ENCODE peak calls at places on chromosomes 13 and 19, in five cellular contexts. One of them, this sample, is unnamed.

GRCh38 chr13:113855931-113856715 is 7.8 kb downstream of the GAS6 start:
- DNase-seq in fibroblast of lung: no peak
- DNase-seq in GM23338: no peak
- DNase-seq in hepatocyte: no peak
- DNase-seq in neural progenitor cell: no peak
- DNase-seq in this sample: no peak

GRCh38 chr19:15161028-15161984 is 39.5 kb downstream of the NOTCH3 start:
- DNase-seq in fibroblast of lung: peak; percentile 9
- DNase-seq in GM23338: peak; percentile 38
- DNase-seq in hepatocyte: no peak
- DNase-seq in neural progenitor cell: no peak
- DNase-seq in this sample: no peak

GRCh38 chr13:95087746-95088305 is 213.4 kb downstream of the ABCC4 start:
- DNase-seq in fibroblast of lung: peak; percentile 81
- DNase-seq in GM23338: no peak
- DNase-seq in hepatocyte: peak; percentile 8
- DNase-seq in neural progenitor cell: no peak
- DNase-seq in this sample: peak; percentile 34

GRCh38 chr13:46173656-46174055 is 8.3 kb downstream of the LCP1 start:
- DNase-seq in fibroblast of lung: no peak
- DNase-seq in GM23338: no peak
- DNase-seq in hepatocyte: no peak
- DNase-seq in neural progenitor cell: no peak
- DNase-seq in this sample: no peak

GRCh38 chr19:5997371-5997770 is 19.4 kb upstream of the RANBP3 start:
- DNase-seq in fibroblast of lung: no peak
- DNase-seq in GM23338: peak; percentile 68
- DNase-seq in hepatocyte: no peak
- DNase-seq in neural progenitor cell: peak; percentile 53
- DNase-seq in this sample: no peak

GRCh38 chr19:927044-927706 is 1.3 kb downstream of the ARID3A start:
- DNase-seq in fibroblast of lung: no peak
- DNase-seq in GM23338: peak; percentile 73
- DNase-seq in hepatocyte: peak; percentile 85
- DNase-seq in neural progenitor cell: peak; percentile 78
- DNase-seq in this sample: no peak

GRCh38 chr19:56663931-56664500 is 7.5 kb downstream of the ZNF835 start:
- DNase-seq in fibroblast of lung: no peak
- DNase-seq in GM23338: no peak
- DNase-seq in hepatocyte: no peak
- DNase-seq in neural progenitor cell: no peak
- DNase-seq in this sample: no peak

GRCh38 chr13:33722216-33722900 is 95.6 kb upstream of the RFC3 start:
- DNase-seq in fibroblast of lung: no peak
- DNase-seq in GM23338: no peak
- DNase-seq in hepatocyte: no peak
- DNase-seq in neural progenitor cell: no peak
- DNase-seq in this sample: no peak

GRCh38 chr13:43405457-43405856 is 381.3 kb downstream of the ENOX1 start:
- DNase-seq in fibroblast of lung: peak; percentile 76
- DNase-seq in GM23338: no peak
- DNase-seq in hepatocyte: no peak
- DNase-seq in neural progenitor cell: no peak
- DNase-seq in this sample: peak; percentile 81

GRCh38 chr19:10362259-10362658 is 18.1 kb downstream of the TYK2 start:
- DNase-seq in fibroblast of lung: no peak
- DNase-seq in GM23338: no peak
- DNase-seq in hepatocyte: no peak
- DNase-seq in neural progenitor cell: no peak
- DNase-seq in this sample: no peak

GRCh38 chr13:90302113-90302512 is 1045.4 kb upstream of the MIR17HG start:
- DNase-seq in fibroblast of lung: peak; percentile 86
- DNase-seq in GM23338: no peak
- DNase-seq in hepatocyte: no peak
- DNase-seq in neural progenitor cell: no peak
- DNase-seq in this sample: peak; percentile 67

GRCh38 chr19:2542341-2543069 is 66.6 kb downstream of the GADD45B start:
- DNase-seq in fibroblast of lung: peak; percentile 51
- DNase-seq in GM23338: peak; percentile 69
- DNase-seq in hepatocyte: no peak
- DNase-seq in neural progenitor cell: no peak
- DNase-seq in this sample: no peak

GRCh38 chr19:2538096-2538757 is 62.3 kb downstream of the GADD45B start:
- DNase-seq in fibroblast of lung: no peak
- DNase-seq in GM23338: no peak
- DNase-seq in hepatocyte: no peak
- DNase-seq in neural progenitor cell: no peak
- DNase-seq in this sample: no peak

GRCh38 chr19:2537544-2537943 is 61.6 kb downstream of the GADD45B start:
- DNase-seq in fibroblast of lung: no peak
- DNase-seq in GM23338: no peak
- DNase-seq in hepatocyte: no peak
- DNase-seq in neural progenitor cell: no peak
- DNase-seq in this sample: no peak

GRCh38 chr19:2540646-2541454 is 64.9 kb downstream of the GADD45B start:
- DNase-seq in fibroblast of lung: peak; percentile 99
- DNase-seq in GM23338: peak; percentile 99
- DNase-seq in hepatocyte: peak; percentile 96
- DNase-seq in neural progenitor cell: peak; percentile 98
- DNase-seq in this sample: peak; percentile 94

GRCh38 chr19:2540251-2540645 is 64.3 kb downstream of the GADD45B start:
- DNase-seq in fibroblast of lung: no peak
- DNase-seq in GM23338: no peak
- DNase-seq in hepatocyte: no peak
- DNase-seq in neural progenitor cell: no peak
- DNase-seq in this sample: no peak
- H3K4me3 ChIP-seq in fibroblast of lung: peak overlapping the region; percentile 14
- H3K4me3 ChIP-seq in GM23338: peak overlapping the region; percentile 35
- H3K4me3 ChIP-seq in hepatocyte: no peak overlapping the region
- H3K4me3 ChIP-seq in neural progenitor cell: peak overlapping the region; percentile 19
- H3K4me3 ChIP-seq in this sample: no peak overlapping the region

DNA sequence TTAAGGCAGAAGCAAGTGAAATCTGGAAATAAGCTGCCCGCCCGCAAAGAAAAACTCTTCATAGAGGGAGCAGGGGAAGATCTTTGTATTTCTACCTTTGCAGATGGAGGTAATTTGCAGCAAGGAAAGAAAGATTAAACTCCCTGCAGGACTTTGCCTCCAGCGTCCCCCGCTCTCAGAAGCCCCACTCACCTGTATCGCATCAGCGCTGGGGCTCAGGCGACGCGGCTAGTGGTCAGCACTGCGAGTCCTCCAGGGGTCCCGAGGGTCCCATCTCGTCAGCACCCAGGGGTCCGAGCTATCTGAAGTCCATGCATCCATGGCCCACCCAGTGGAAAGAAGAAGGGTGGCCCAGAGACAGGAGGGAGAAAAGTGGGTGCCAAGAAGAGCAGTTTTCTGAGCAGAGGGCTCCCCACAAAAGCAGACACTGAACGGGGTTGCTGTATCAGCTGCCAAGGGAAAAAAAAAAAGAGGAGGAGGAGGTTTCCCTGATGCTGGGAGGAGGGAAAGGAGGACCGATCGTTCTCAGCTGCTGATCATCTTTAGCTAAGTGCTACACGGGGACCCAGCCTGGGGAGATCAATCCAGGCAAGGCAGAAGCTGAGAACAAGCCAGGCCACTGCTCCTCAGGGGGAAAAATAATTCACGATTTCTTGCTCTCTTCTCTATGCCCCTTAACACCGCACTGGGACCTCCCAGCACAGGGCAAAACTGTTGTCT is 117.6 kb upstream of the CACNA1A start:
- DNase-seq in fibroblast of lung: no peak
- DNase-seq in GM23338: peak; percentile 27
- DNase-seq in hepatocyte: no peak
- DNase-seq in neural progenitor cell: no peak
- DNase-seq in this sample: no peak
- TF ChIP-seq EZH2 in fibroblast of lung: no peak
- TF ChIP-seq EZH2 in GM23338: no peak
- TF ChIP-seq EZH2 in hepatocyte: no peak
- TF ChIP-seq EZH2 in neural progenitor cell: no peak
- TF ChIP-seq EZH2 in this sample: no peak

DNA sequence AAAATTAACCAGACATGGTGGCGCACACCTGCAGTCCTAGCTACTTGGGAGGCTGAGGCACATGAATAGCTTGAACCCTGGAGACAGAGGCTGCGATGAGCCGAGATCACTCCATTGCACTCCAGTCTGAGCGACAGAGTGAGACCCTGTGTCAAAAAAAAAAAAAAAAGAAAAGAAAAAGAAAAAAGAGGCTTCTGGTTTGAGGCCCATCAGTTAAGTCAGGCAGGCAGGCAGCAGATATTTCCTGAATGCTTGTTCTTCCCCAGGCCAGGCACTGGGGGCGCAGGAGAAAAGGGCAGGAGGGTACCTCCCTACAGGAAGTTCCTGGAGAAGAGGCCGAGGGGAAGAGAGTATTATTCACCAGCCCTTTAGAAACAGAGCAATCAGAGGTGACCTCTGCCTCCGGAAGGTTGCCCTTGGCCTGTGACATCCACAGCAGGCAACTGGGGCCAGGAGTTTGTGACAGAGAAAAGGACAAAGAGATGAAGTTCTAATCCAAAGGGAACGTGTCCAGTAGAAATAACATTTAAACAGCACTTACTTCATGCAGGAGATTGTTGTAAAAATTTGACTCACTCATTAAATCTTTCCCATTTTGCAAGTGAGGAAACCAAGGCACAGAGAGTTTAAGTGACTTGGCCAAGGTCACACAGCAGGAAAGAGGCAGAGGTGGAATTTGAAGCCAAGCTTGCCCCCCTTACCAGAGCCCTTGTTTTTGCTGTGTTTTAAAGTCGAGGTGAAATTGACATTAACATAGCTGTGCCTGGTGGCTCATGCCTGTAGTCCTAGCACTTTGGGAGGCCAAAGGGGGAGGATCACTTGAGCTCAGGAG is 4.3 kb upstream of the RLN3 start:
- DNase-seq in fibroblast of lung: peak; percentile 54
- DNase-seq in GM23338: peak; percentile 90
- DNase-seq in hepatocyte: peak; percentile 72
- DNase-seq in neural progenitor cell: peak; percentile 74
- DNase-seq in this sample: peak; percentile 34
- TF ChIP-seq CTCF in fibroblast of lung: peak; percentile 35
- TF ChIP-seq CTCF in GM23338: peak; percentile 73
- TF ChIP-seq CTCF in hepatocyte: peak; percentile 40
- TF ChIP-seq CTCF in neural progenitor cell: peak; percentile 66
- TF ChIP-seq CTCF in this sample: peak; percentile 50

GRCh38 chr19:12075538-12076139 is 11.1 kb downstream of the ZNF844 start:
- DNase-seq in fibroblast of lung: no peak
- DNase-seq in GM23338: no peak
- DNase-seq in hepatocyte: no peak
- DNase-seq in neural progenitor cell: no peak
- DNase-seq in this sample: no peak

GRCh38 chr19:12077375-12077774 is 12.8 kb downstream of the ZNF844 start:
- DNase-seq in fibroblast of lung: no peak
- DNase-seq in GM23338: no peak
- DNase-seq in hepatocyte: no peak
- DNase-seq in neural progenitor cell: no peak
- DNase-seq in this sample: no peak
- H3K4me3 ChIP-seq in fibroblast of lung: no peak overlapping the region
- H3K4me3 ChIP-seq in GM23338: peak overlapping the region; percentile 32
- H3K4me3 ChIP-seq in hepatocyte: no peak overlapping the region
- H3K4me3 ChIP-seq in neural progenitor cell: peak overlapping the region; percentile 9
- H3K4me3 ChIP-seq in this sample: no peak overlapping the region

GRCh38 chr13:111973186-111974064 is 93.5 kb upstream of the SOX1 start:
- DNase-seq in fibroblast of lung: no peak
- DNase-seq in GM23338: no peak
- DNase-seq in hepatocyte: no peak
- DNase-seq in neural progenitor cell: peak; percentile 64
- DNase-seq in this sample: no peak
- TF ChIP-seq EZH2 in fibroblast of lung: no peak
- TF ChIP-seq EZH2 in GM23338: no peak
- TF ChIP-seq EZH2 in hepatocyte: no peak
- TF ChIP-seq EZH2 in neural progenitor cell: no peak
- TF ChIP-seq EZH2 in this sample: no peak

This sample was measured in mammary epithelial cell.